ENCODE peak calls at places on chromosome X, in five cellular contexts. O, W, X, G and L are unnamed samples.

GRCh38 chrX:15206306-15206705 is 63.6 kb downstream of the ASB9 start:
- DNase-seq in O (no peak), W (no peak), X (no peak), G (no peak), L (no peak)

GRCh38 chrX:153445856-153446635 is at the start of gene TREX2:
- DNase-seq in O (no peak), W (peak; percentile 18), X (no peak), G (no peak), L (no peak)

GRCh38 chrX:50448565-50448964 is 22.1 kb downstream of the DGKK start:
- DNase-seq in O (no peak), W (peak; percentile 72), X (no peak), G (no peak), L (no peak)

GRCh38 chrX:40734956-40735317 is 405 bp downstream of the MED14 start:
- DNase-seq in O (peak; percentile 18), W (peak; percentile 62), X (no peak), G (peak; percentile 17), L (no peak)

GRCh38 chrX:50180073-50180940 is 20.5 kb downstream of the AKAP4 start:
- DNase-seq in O (peak; percentile 50), W (no peak), X (no peak), G (no peak), L (no peak)

GRCh38 chrX:20471483-20471882 is 204.8 kb upstream of the RPS6KA3 start:
- DNase-seq in O (no peak), W (no peak), X (no peak), G (no peak), L (no peak)

GRCh38 chrX:2600564-2600963 is 90.5 kb upstream of the CD99 start:
- DNase-seq in O (no peak), W (no peak), X (no peak), G (no peak), L (no peak)

GRCh38 chrX:148659481-148659880 is 159.1 kb downstream of the AFF2 start:
- DNase-seq in O (no peak), W (no peak), X (no peak), G (no peak), L (no peak)

GRCh38 chrX:33218819-33219218 is 7.5 kb upstream of the DMD start:
- DNase-seq in O (no peak), W (no peak), X (no peak), G (no peak), L (no peak)

GRCh38 chrX:150364347-150365050 is 1.4 kb downstream of the MAMLD1 start:
- DNase-seq in O (no peak), W (no peak), X (no peak), G (no peak), L (peak; percentile 17)

GRCh38 chrX:121456315-121456714 is 408.9 kb downstream of the GLUD2 start:
- DNase-seq in O (peak; percentile 50), W (no peak), X (no peak), G (no peak), L (no peak)

GRCh38 chrX:154819771-154820341 is 14.6 kb upstream of the MPP1 start:
- DNase-seq in O (no peak), W (no peak), X (no peak), G (no peak), L (no peak)

GRCh38 chrX:21907250-21907649 is 33.3 kb upstream of the SMS start:
- DNase-seq in O (no peak), W (no peak), X (no peak), G (no peak), L (no peak)

GRCh38 chrX:8189096-8189830 is 18.2 kb upstream of the VCX2 start:
- DNase-seq in O (no peak), W (no peak), X (no peak), G (no peak), L (no peak)

GRCh38 chrX:110226931-110227330 is 91.0 kb downstream of the AMMECR1 start:
- DNase-seq in O (no peak), W (no peak), X (no peak), G (no peak), L (no peak)

GRCh38 chrX:71976753-71977152 is 66.1 kb downstream of the NHSL2 start:
- DNase-seq in O (peak; percentile 97), W (no peak), X (no peak), G (no peak), L (no peak)

GRCh38 chrX:128929281-128930057 is 593.8 kb downstream of the SMARCA1 start:
- DNase-seq in O (no peak), W (no peak), X (no peak), G (no peak), L (no peak)

GRCh38 chrX:50075630-50076349 is 125.0 kb downstream of the AKAP4 start:
- DNase-seq in O (peak; percentile 16), W (no peak), X (no peak), G (no peak), L (no peak)

GRCh38 chrX:108178099-108178498 is 86.5 kb downstream of the ATG4A start:
- DNase-seq in O (no peak), W (no peak), X (no peak), G (no peak), L (no peak)

GRCh38 chrX:153592966-153593688 is 5.8 kb downstream of the CCNQ start:
- DNase-seq in O (no peak), W (no peak), X (no peak), G (peak; percentile 46), L (peak; percentile 61)

GRCh38 chrX:20215565-20215964 is 51.1 kb downstream of the RPS6KA3 start:
- DNase-seq in O (no peak), W (no peak), X (no peak), G (no peak), L (no peak)

GRCh38 chrX:103919336-103919682 is 43.1 kb upstream of the TMSB15B start:
- DNase-seq in O (peak; percentile 68), W (peak; percentile 55), X (no peak), G (no peak), L (no peak)

GRCh38 chrX:20412871-20413486 is 146.3 kb upstream of the RPS6KA3 start:
- DNase-seq in O (no peak), W (peak; percentile 84), X (no peak), G (no peak), L (peak; percentile 5)

GRCh38 chrX:142686206-142686605 is 339.5 kb upstream of the SPANXN4 start:
- DNase-seq in O (no peak), W (no peak), X (no peak), G (no peak), L (no peak)

GRCh38 chrX:9343971-9344370 is 120.9 kb upstream of the TBL1X start:
- DNase-seq in O (no peak), W (no peak), X (no peak), G (no peak), L (no peak)

GRCh38 chrX:101682723-101683122 is 23.1 kb upstream of the ARMCX2 start:
- DNase-seq in O (no peak), W (no peak), X (no peak), G (no peak), L (no peak)

GRCh38 chrX:72105436-72105835 is 26.3 kb downstream of the RTL5 start:
- DNase-seq in O (peak; percentile 78), W (peak; percentile 66), X (no peak), G (no peak), L (no peak)

GRCh38 chrX:110412971-110413726 is 54.5 kb downstream of the RTL9 start:
- DNase-seq in O (peak; percentile 81), W (peak; percentile 83), X (no peak), G (peak; percentile 59), L (peak; percentile 49)

GRCh38 chrX:129961180-129962083 is 21.0 kb upstream of the BCORL1 start:
- DNase-seq in O (peak; percentile 89), W (peak; percentile 92), X (no peak), G (peak; percentile 51), L (peak; percentile 54)

GRCh38 chrX:128518508-128518907 is 466.3 kb upstream of the ACTRT1 start:
- DNase-seq in O (peak; percentile 62), W (no peak), X (no peak), G (no peak), L (no peak)

GRCh38 chrX:107629533-107629909 is 1.2 kb downstream of the PRPS1 start:
- DNase-seq in O (peak; percentile 11), W (no peak), X (no peak), G (no peak), L (no peak)

GRCh38 chrX:69083785-69084184 is 81.5 kb downstream of the PJA1 start:
- DNase-seq in O (no peak), W (no peak), X (no peak), G (no peak), L (no peak)

GRCh38 chrX:72025236-72025770 is 106.4 kb downstream of the RTL5 start:
- DNase-seq in O (no peak), W (peak; percentile 33), X (peak; percentile 21), G (no peak), L (no peak)

GRCh38 chrX:20969565-20969964 is 404.7 kb upstream of the CNKSR2 start:
- DNase-seq in O (no peak), W (no peak), X (no peak), G (no peak), L (no peak)

GRCh38 chrX:23694606-23695005 is 27.3 kb downstream of the PRDX4 start:
- DNase-seq in O (peak; percentile 28), W (peak; percentile 73), X (no peak), G (peak; percentile 50), L (peak; percentile 49)

GRCh38 chrX:96474357-96475125 is 210.1 kb upstream of the DIAPH2 start:
- DNase-seq in O (no peak), W (no peak), X (no peak), G (no peak), L (no peak)

GRCh38 chrX:119682019-119682989 is 10.7 kb downstream of the SEPTIN6 start:
- DNase-seq in O (peak; percentile 74), W (peak; percentile 80), X (no peak), G (no peak), L (no peak)
- H3K4me1 ChIP-seq in O (peaks cover 47% of the 10 kb centered on the region), W (no peaks in the 10 kb centered on the region), X (peaks cover 35% of the 10 kb centered on the region), G (peaks cover 7% of the 10 kb centered on the region), L (peaks cover 4% of the 10 kb centered on the region)

GRCh38 chrX:47583240-47583861 is 1.1 kb downstream of the TIMP1 start:
- DNase-seq in O (no peak), W (no peak), X (peak; percentile 10), G (no peak), L (no peak)
- H3K27ac ChIP-seq in O (no peak overlapping the region), W (no peak overlapping the region), X (peak overlapping the region; percentile 81), G (no peak overlapping the region), L (peak overlapping the region; percentile 91)

GRCh38 chrX:31130457-31131215 is 58.8 kb upstream of the FTHL17 start:
- DNase-seq in O (no peak), W (no peak), X (no peak), G (no peak), L (no peak)
- H3K4me1 ChIP-seq in O (peaks cover 3% of the 10 kb centered on the region), W (no peaks in the 10 kb centered on the region), X (no peaks in the 10 kb centered on the region), G (no peaks in the 10 kb centered on the region), L (peaks cover 31% of the 10 kb centered on the region)

GRCh38 chrX:18769364-18769763 is 61.9 kb downstream of the PPEF1 start:
- DNase-seq in O (no peak), W (no peak), X (no peak), G (no peak), L (no peak)

DNA sequence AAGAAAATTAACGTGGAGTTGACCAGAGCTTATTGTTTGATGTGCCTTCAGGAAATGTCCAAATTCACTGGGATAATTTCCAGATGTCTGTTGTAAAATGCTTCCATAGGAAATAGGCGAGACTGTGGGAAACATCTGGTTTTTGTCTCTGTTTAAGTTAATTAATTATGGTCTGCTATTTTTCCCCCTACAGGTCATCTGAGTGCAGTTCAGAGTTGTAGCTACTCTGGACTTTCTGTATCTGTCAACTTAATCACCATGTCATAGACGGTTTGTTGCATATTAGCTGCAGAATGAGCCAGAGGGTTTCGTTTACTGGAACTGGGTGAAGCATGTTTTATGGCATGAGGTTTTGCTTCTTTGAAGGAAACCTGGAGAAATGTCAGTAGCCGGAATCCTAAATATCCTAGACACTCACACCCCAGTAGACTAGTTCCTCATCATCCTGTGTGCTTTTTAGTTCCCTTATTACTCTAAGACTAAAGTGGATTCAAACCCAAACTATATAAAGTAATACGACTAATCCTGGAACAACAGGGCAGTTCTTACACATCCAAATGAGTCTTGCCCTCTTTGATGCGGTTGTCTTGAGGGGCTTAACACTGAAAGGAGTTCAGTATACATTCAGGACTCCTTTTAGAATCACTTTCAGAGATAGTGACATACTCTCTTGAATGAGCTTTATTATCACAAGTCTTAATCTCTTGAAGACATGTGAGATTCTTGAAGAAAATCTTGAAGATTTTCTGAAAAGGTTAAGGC is 62.5 kb downstream of the PPEF1 start:
- DNase-seq in O (no peak), W (no peak), X (no peak), G (no peak), L (no peak)
- H3K27ac ChIP-seq in O (no peak overlapping the region), W (no peak overlapping the region), X (no peak overlapping the region), G (no peak overlapping the region), L (no peak overlapping the region)